ENCODE peak calls at places on chromosomes 11 and 22, in four cellular contexts. U is K562, R is GM12891, K is GM12878. V is an unnamed sample.

GRCh38 chr11:86408845-86409244 is 34.2 kb downstream of the CCDC81 start:
- DNase-seq in U (no peak), R (no peak), K (no peak), V (no peak)

GRCh38 chr22:48511211-48511610 is 1316.5 kb downstream of the BRD1 start:
- DNase-seq in U (no peak), R (no peak), K (no peak), V (no peak)

GRCh38 chr11:3091081-3091845 is 34.0 kb upstream of the CARS1 start:
- DNase-seq in U (no peak), R (peak; percentile 19), K (no peak), V (no peak)

GRCh38 chr11:10394229-10395100 is 60.6 kb upstream of the AMPD3 start:
- DNase-seq in U (no peak), R (no peak), K (no peak), V (no peak)

GRCh38 chr22:33823552-33823951 is 96.7 kb downstream of the LARGE1 start:
- DNase-seq in U (no peak), R (no peak), K (no peak), V (no peak)

GRCh38 chr22:17891427-17892167 is 117.3 kb upstream of the BID start:
- DNase-seq in U (peak; percentile 59), R (no peak), K (no peak), V (no peak)

GRCh38 chr11:34749666-34750659 is 129.1 kb downstream of the EHF start:
- DNase-seq in U (no peak), R (no peak), K (no peak), V (no peak)

GRCh38 chr22:22362311-22362710 is 117.7 kb downstream of the VPREB1 start:
- DNase-seq in U (no peak), R (no peak), K (no peak), V (no peak)

GRCh38 chr11:79437981-79438630 is 2.7 kb downstream of the TENM4 start:
- DNase-seq in U (no peak), R (no peak), K (no peak), V (no peak)

GRCh38 chr22:36765131-36765942 is 10.6 kb downstream of the IFT27 start:
- DNase-seq in U (no peak), R (no peak), K (no peak), V (no peak)

GRCh38 chr11:31818874-31819331 is 7.8 kb upstream of the PAX6 start:
- DNase-seq in U (no peak), R (no peak), K (no peak), V (no peak)

GRCh38 chr11:113161671-113162589 is 152.5 kb upstream of the TTC12 start:
- DNase-seq in U (no peak), R (no peak), K (no peak), V (no peak)

GRCh38 chr11:113725411-113725810 is 19.3 kb upstream of the TMPRSS5 start:
- DNase-seq in U (no peak), R (no peak), K (no peak), V (no peak)

GRCh38 chr11:111878385-111878765 is 590 bp downstream of the FDXACB1 start:
- DNase-seq in U (no peak), R (no peak), K (no peak), V (peak; percentile 17)

GRCh38 chr22:36663581-36663980 is 40.0 kb downstream of the CACNG2 start:
- DNase-seq in U (no peak), R (no peak), K (no peak), V (no peak)

GRCh38 chr11:3181722-3182461 is 16.8 kb upstream of the OSBPL5 start:
- DNase-seq in U (no peak), R (no peak), K (no peak), V (no peak)

GRCh38 chr11:20014067-20014402 is 146.2 kb downstream of the DBX1 start:
- DNase-seq in U (no peak), R (no peak), K (no peak), V (no peak)

GRCh38 chr11:106523921-106524320 is 446.5 kb downstream of the AASDHPPT start:
- DNase-seq in U (no peak), R (no peak), K (no peak), V (no peak)

GRCh38 chr22:20010307-20011122 is 6.1 kb downstream of the ARVCF start:
- DNase-seq in U (no peak), R (no peak), K (no peak), V (no peak)

GRCh38 chr22:20012741-20013331 is 3.8 kb downstream of the ARVCF start:
- DNase-seq in U (no peak), R (no peak), K (no peak), V (no peak)

GRCh38 chr22:20011993-20012740 is 4.5 kb downstream of the ARVCF start:
- DNase-seq in U (no peak), R (no peak), K (no peak), V (no peak)

GRCh38 chr22:20009582-20010306 is 6.9 kb downstream of the ARVCF start:
- DNase-seq in U (no peak), R (no peak), K (no peak), V (no peak)

GRCh38 chr22:20011123-20011992 is 5.3 kb downstream of the ARVCF start:
- DNase-seq in U (no peak), R (no peak), K (no peak), V (no peak)
- TF ChIP-seq SPI1 in U (no peak), R (no peak), K (no peak), V (no peak)

DNA sequence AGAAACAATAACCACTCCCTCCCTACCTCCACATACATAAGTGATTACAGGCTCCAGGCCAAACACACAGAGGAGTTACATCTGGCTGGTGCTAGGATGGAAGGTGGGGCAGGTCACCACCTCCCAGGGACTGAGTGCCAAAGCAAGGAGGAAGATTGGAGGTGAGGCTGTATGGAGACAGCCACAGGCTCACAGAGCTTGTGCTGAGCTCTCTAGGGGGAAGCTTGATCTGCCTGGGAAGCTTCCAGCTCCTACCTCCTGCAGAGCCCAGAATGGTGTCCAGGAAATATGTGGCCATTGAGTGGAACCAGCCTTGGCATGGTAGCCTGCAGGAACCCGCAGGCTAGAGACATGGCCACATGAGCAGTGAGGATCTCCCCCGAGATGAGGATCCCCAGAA is 3.6 kb upstream of the MED15 start:
- DNase-seq in U (no peak), R (no peak), K (no peak), V (no peak)
- TF ChIP-seq SPI1 in U (no peak), R (no peak), K (no peak), V (no peak)

DNA sequence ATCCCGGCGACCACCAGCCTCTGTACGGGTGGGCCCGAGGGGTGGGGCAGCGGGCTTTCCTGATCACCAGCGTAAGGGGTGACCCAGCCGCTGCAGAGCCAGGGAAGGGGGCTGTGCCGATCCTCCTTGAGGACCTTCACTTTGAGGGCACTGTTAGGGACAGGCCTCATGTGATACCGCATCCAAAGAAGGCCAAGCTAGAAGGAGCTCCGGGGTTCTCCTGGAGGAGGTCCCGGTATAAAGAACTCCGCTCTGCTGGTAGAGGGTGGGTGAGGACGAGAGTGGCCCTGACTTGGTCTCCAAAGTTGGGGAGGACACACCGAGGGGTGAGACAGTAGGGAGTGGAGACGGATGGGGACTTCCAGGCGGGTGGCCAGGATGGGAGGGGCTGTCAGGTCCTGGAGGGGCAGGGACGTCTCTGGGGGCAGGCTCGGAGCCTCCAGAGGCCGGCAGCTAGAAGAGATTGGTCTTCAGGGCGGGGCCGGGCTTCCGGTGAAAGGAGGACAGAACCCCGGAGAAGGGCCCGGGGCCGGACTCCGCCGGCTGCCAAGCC is 4.6 kb downstream of the PHOX2A start:
- DNase-seq in U (no peak), R (no peak), K (no peak), V (no peak)
- TF ChIP-seq SPI1 in U (no peak), R (no peak), K (no peak), V (no peak)

GRCh38 chr22:24871611-24872205 is 65.7 kb downstream of the SGSM1 start:
- DNase-seq in U (no peak), R (no peak), K (no peak), V (peak; percentile 24)
- TF ChIP-seq SPI1 in U (no peak), R (no peak), K (no peak), V (no peak)

GRCh38 chr11:373716-374551 is 4.6 kb downstream of the B4GALNT4 start:
- DNase-seq in U (no peak), R (no peak), K (no peak), V (no peak)

GRCh38 chr11:372809-373715 is 3.8 kb downstream of the B4GALNT4 start:
- DNase-seq in U (no peak), R (no peak), K (no peak), V (no peak)

GRCh38 chr11:371051-371450 is 1.8 kb downstream of the B4GALNT4 start:
- DNase-seq in U (no peak), R (peak; percentile 25), K (no peak), V (no peak)

GRCh38 chr11:370087-370941 is 1.0 kb downstream of the B4GALNT4 start:
- DNase-seq in U (peak; percentile 60), R (peak; percentile 27), K (no peak), V (no peak)

DNA sequence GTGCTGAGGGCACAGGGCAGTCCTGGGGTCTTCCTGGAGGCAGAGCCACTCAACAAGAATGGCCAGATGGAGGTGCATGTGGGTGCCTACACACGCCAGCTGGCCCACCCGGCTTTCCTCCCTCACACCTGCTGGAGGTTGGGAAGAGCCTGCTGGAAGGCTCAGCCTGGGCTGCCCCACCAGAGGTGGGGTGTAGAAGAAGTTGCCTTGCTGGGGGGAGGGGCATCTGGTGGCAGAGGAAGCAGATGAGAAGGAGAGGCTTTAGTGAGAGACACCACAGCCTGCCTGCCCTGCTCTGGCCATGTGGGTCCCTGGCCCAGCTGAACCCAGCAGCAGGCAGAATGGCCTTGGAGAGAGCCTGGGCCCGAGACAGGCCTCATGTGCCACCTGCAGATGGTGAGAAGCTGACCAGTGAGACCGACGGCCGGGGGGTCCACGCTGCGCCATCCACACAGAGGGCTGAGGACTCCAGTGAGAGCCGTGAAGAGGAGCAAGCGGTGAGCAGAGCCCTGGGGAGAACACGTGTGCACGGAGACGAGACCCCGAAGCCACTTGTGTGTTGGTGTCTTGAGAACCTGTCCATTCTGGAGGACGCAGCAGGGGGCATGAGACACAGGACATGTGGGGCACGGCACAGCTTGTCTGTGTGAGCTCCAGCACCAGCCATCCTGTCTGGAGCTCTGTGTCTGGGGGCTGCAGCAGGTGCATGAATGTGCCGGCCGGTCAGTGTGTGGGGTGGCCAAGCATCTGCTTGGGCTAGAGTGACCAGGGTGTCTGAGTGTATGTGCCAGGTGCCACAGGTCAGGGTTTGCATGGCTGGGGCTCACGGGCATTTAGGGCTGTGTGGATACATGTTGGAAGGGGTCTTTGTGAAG is 2.7 kb downstream of the B4GALNT4 start:
- DNase-seq in U (no peak), R (no peak), K (no peak), V (no peak)
- TF ChIP-seq SPI1 in U (no peak), R (no peak), K (no peak), V (no peak)

GRCh38 chr11:21565283-21565682 is 627.6 kb upstream of the ANO5 start:
- DNase-seq in U (no peak), R (no peak), K (no peak), V (no peak)
- TF ChIP-seq SPI1 in U (no peak), R (no peak), K (no peak), V (no peak)